ENCODE peak calls at places on chromosomes 6 and 20, in nine cellular contexts. L, H, Z, R, F, C, V, Q and E are unnamed samples.

GRCh38 chr6:109925060-109925459 is 53.1 kb upstream of the GPR6 start:
- DNase-seq in F (no peak), C (no peak), V (no peak), Q (no peak), L (no peak), R (no peak), H (no peak), Z (no peak), E (no peak)

GRCh38 chr20:4546786-4547185 is 174.9 kb upstream of the PRND start:
- DNase-seq in Z (peak; percentile 60), F (peak; percentile 74), R (no peak), L (no peak), Q (no peak), C (no peak), V (no peak), H (no peak), E (no peak)

GRCh38 chr20:3707508-3707899 is 4.9 kb downstream of the SIGLEC1 start:
- DNase-seq in Q (no peak), Z (no peak), R (no peak), F (no peak), H (no peak), L (no peak), V (no peak), C (no peak), E (no peak)

GRCh38 chr6:157761926-157762325 is 61.1 kb upstream of the SNX9 start:
- DNase-seq in H (no peak), V (no peak), L (no peak), Z (no peak), R (no peak), C (no peak), Q (no peak), F (no peak), E (no peak)

GRCh38 chr20:36777152-36777551 is 3.6 kb upstream of the DSN1 start:
- DNase-seq in R (no peak), Z (no peak), H (no peak), F (no peak), Q (no peak), V (no peak), L (no peak), C (no peak), E (no peak)

GRCh38 chr6:19297880-19298279 is 539.3 kb upstream of the ID4 start:
- DNase-seq in C (no peak), F (no peak), R (no peak), L (no peak), Q (no peak), Z (no peak), H (no peak), V (no peak), E (no peak)

GRCh38 chr20:23508449-23508848 is 17.5 kb downstream of the CST8 start:
- DNase-seq in Q (no peak), H (no peak), Z (no peak), R (no peak), F (no peak), C (no peak), V (no peak), L (no peak), E (no peak)

GRCh38 chr6:12113190-12113578 is 101.1 kb downstream of the HIVEP1 start:
- DNase-seq in Z (peak; percentile 59), H (no peak), L (no peak), Q (no peak), F (no peak), C (no peak), V (no peak), R (no peak), E (no peak)

GRCh38 chr20:23662276-23662870 is 24.6 kb upstream of the CST3 start:
- DNase-seq in Z (no peak), F (no peak), C (no peak), Q (no peak), L (no peak), R (no peak), H (no peak), V (no peak), E (no peak)

GRCh38 chr6:15447546-15448232 is 201.8 kb downstream of the JARID2 start:
- DNase-seq in R (no peak), Z (no peak), L (no peak), H (no peak), C (no peak), V (no peak), Q (no peak), F (no peak), E (no peak)

GRCh38 chr6:41706876-41707564 is 28.4 kb downstream of the TFEB start:
- DNase-seq in R (no peak), H (no peak), L (no peak), Q (no peak), V (peak; percentile 77), C (peak; percentile 41), Z (no peak), F (no peak), E (no peak)

GRCh38 chr6:2949121-2949520 is 22.2 kb downstream of the SERPINB6 start:
- DNase-seq in F (no peak), H (no peak), V (no peak), L (no peak), C (no peak), Z (no peak), Q (no peak), R (no peak), E (no peak)

GRCh38 chr6:20746024-20746423 is 211.8 kb downstream of the CDKAL1 start:
- DNase-seq in Q (no peak), F (no peak), H (no peak), C (no peak), Z (no peak), L (no peak), V (no peak), R (no peak), E (no peak)

GRCh38 chr20:603116-603640 is 6.9 kb downstream of the TCF15 start:
- DNase-seq in C (no peak), L (no peak), Q (no peak), V (no peak), H (no peak), F (no peak), Z (no peak), R (no peak), E (no peak)

GRCh38 chr20:5390719-5391118 is 74.0 kb upstream of the PROKR2 start:
- DNase-seq in L (no peak), Z (no peak), V (no peak), H (no peak), R (no peak), C (no peak), F (no peak), Q (no peak), E (no peak)

GRCh38 chr6:43428112-43428570 is 800 bp downstream of the ABCC10 start:
- DNase-seq in Z (peak; percentile 24), C (no peak), H (no peak), Q (no peak), F (no peak), R (no peak), V (no peak), L (no peak), E (no peak)

GRCh38 chr6:170522565-170523183 is 30.4 kb downstream of the PSMB1 start:
- DNase-seq in F (no peak), V (no peak), R (no peak), Z (no peak), L (no peak), C (no peak), Q (no peak), H (no peak), E (no peak)

GRCh38 chr6:71410164-71410566 is 121.6 kb downstream of the OGFRL1 start:
- DNase-seq in V (no peak), Q (no peak), R (no peak), C (no peak), H (no peak), F (peak; percentile 60), L (no peak), Z (no peak), E (no peak)

GRCh38 chr20:45138451-45139300 is 14.4 kb upstream of the WFDC12 start:
- DNase-seq in C (no peak), H (peak; percentile 44), Q (peak; percentile 25), R (no peak), F (peak; percentile 62), Z (peak; percentile 54), L (peak; percentile 24), V (no peak), E (no peak)